ENCODE peak calls at places on chromosomes 4 and X, in nine cellular contexts. One of them, this sample, is unnamed.

GRCh38 chr4:40281099-40281498 is 54.0 kb upstream of the CHRNA9 start:
- DNase-seq in cardiac fibroblast: no peak
- DNase-seq in uterus: no peak
- DNase-seq in AG10803: no peak
- DNase-seq in BE2C: no peak
- DNase-seq in naive thymus-derived CD4-positive, alpha-beta T cell: no peak
- DNase-seq in astrocyte: no peak
- DNase-seq in CD4-positive, CD25-positive, alpha-beta regulatory T cell: no peak
- DNase-seq in Peyer's patch: no peak
- DNase-seq in this sample: no peak

GRCh38 chr4:153126137-153126536 is 78.1 kb upstream of the TRIM2 start:
- DNase-seq in cardiac fibroblast: no peak
- DNase-seq in uterus: no peak
- DNase-seq in AG10803: no peak
- DNase-seq in BE2C: no peak
- DNase-seq in naive thymus-derived CD4-positive, alpha-beta T cell: no peak
- DNase-seq in astrocyte: no peak
- DNase-seq in CD4-positive, CD25-positive, alpha-beta regulatory T cell: no peak
- DNase-seq in Peyer's patch: no peak
- DNase-seq in this sample: no peak

GRCh38 chrX:107628662-107629532 is 587 bp downstream of the PRPS1 start:
- DNase-seq in cardiac fibroblast: peak; percentile 33
- DNase-seq in uterus: peak; percentile 28
- DNase-seq in AG10803: no peak
- DNase-seq in BE2C: peak; percentile 30
- DNase-seq in naive thymus-derived CD4-positive, alpha-beta T cell: peak; percentile 68
- DNase-seq in astrocyte: peak; percentile 12
- DNase-seq in CD4-positive, CD25-positive, alpha-beta regulatory T cell: peak; percentile 78
- DNase-seq in Peyer's patch: peak; percentile 47
- DNase-seq in this sample: no peak

GRCh38 chrX:11135483-11136185 is 24.5 kb downstream of the HCCS start:
- DNase-seq in cardiac fibroblast: no peak
- DNase-seq in uterus: no peak
- DNase-seq in AG10803: no peak
- DNase-seq in BE2C: no peak
- DNase-seq in naive thymus-derived CD4-positive, alpha-beta T cell: no peak
- DNase-seq in astrocyte: no peak
- DNase-seq in CD4-positive, CD25-positive, alpha-beta regulatory T cell: no peak
- DNase-seq in Peyer's patch: no peak
- DNase-seq in this sample: no peak

GRCh38 chr4:146495277-146495676 is 26.5 kb downstream of the SLC10A7 start:
- DNase-seq in cardiac fibroblast: peak; percentile 54
- DNase-seq in uterus: no peak
- DNase-seq in AG10803: peak; percentile 8
- DNase-seq in BE2C: no peak
- DNase-seq in naive thymus-derived CD4-positive, alpha-beta T cell: no peak
- DNase-seq in astrocyte: peak; percentile 44
- DNase-seq in CD4-positive, CD25-positive, alpha-beta regulatory T cell: no peak
- DNase-seq in Peyer's patch: no peak
- DNase-seq in this sample: no peak

GRCh38 chr4:146134761-146135160 is 40.8 kb upstream of the LSM6 start:
- DNase-seq in cardiac fibroblast: peak; percentile 41
- DNase-seq in uterus: no peak
- DNase-seq in AG10803: no peak
- DNase-seq in BE2C: no peak
- DNase-seq in naive thymus-derived CD4-positive, alpha-beta T cell: no peak
- DNase-seq in astrocyte: peak; percentile 28
- DNase-seq in CD4-positive, CD25-positive, alpha-beta regulatory T cell: no peak
- DNase-seq in Peyer's patch: no peak
- DNase-seq in this sample: no peak

GRCh38 chr4:133812954-133813353 is 388.6 kb downstream of the PABPC4L start:
- DNase-seq in cardiac fibroblast: no peak
- DNase-seq in uterus: no peak
- DNase-seq in AG10803: no peak
- DNase-seq in BE2C: no peak
- DNase-seq in naive thymus-derived CD4-positive, alpha-beta T cell: no peak
- DNase-seq in astrocyte: no peak
- DNase-seq in CD4-positive, CD25-positive, alpha-beta regulatory T cell: no peak
- DNase-seq in Peyer's patch: no peak
- DNase-seq in this sample: no peak

GRCh38 chr4:87011340-87012034 is 76.7 kb downstream of the AFF1 start:
- DNase-seq in cardiac fibroblast: peak; percentile 96
- DNase-seq in uterus: peak; percentile 57
- DNase-seq in AG10803: peak; percentile 79
- DNase-seq in BE2C: no peak
- DNase-seq in naive thymus-derived CD4-positive, alpha-beta T cell: no peak
- DNase-seq in astrocyte: peak; percentile 90
- DNase-seq in CD4-positive, CD25-positive, alpha-beta regulatory T cell: no peak
- DNase-seq in Peyer's patch: no peak
- DNase-seq in this sample: no peak

GRCh38 chrX:130173190-130173895 is 1.6 kb downstream of the RAB33A start:
- DNase-seq in cardiac fibroblast: peak; percentile 84
- DNase-seq in uterus: peak; percentile 56
- DNase-seq in AG10803: peak; percentile 87
- DNase-seq in BE2C: no peak
- DNase-seq in naive thymus-derived CD4-positive, alpha-beta T cell: no peak
- DNase-seq in astrocyte: peak; percentile 75
- DNase-seq in CD4-positive, CD25-positive, alpha-beta regulatory T cell: peak; percentile 57
- DNase-seq in Peyer's patch: no peak
- DNase-seq in this sample: no peak

GRCh38 chr4:57023104-57023503 is 44.4 kb downstream of the POLR2B start:
- DNase-seq in cardiac fibroblast: peak; percentile 93
- DNase-seq in uterus: no peak
- DNase-seq in AG10803: peak; percentile 83
- DNase-seq in BE2C: no peak
- DNase-seq in naive thymus-derived CD4-positive, alpha-beta T cell: no peak
- DNase-seq in astrocyte: peak; percentile 90
- DNase-seq in CD4-positive, CD25-positive, alpha-beta regulatory T cell: no peak
- DNase-seq in Peyer's patch: no peak
- DNase-seq in this sample: no peak

GRCh38 chr4:118954246-118954645 is 65.6 kb downstream of the SYNPO2 start:
- DNase-seq in cardiac fibroblast: peak; percentile 56
- DNase-seq in uterus: no peak
- DNase-seq in AG10803: peak; percentile 44
- DNase-seq in BE2C: no peak
- DNase-seq in naive thymus-derived CD4-positive, alpha-beta T cell: no peak
- DNase-seq in astrocyte: peak; percentile 34
- DNase-seq in CD4-positive, CD25-positive, alpha-beta regulatory T cell: no peak
- DNase-seq in Peyer's patch: no peak
- DNase-seq in this sample: no peak

GRCh38 chr4:142563682-142564291 is 282.3 kb downstream of the INPP4B start:
- DNase-seq in cardiac fibroblast: peak; percentile 26
- DNase-seq in uterus: no peak
- DNase-seq in AG10803: no peak
- DNase-seq in BE2C: no peak
- DNase-seq in naive thymus-derived CD4-positive, alpha-beta T cell: no peak
- DNase-seq in astrocyte: peak; percentile 55
- DNase-seq in CD4-positive, CD25-positive, alpha-beta regulatory T cell: no peak
- DNase-seq in Peyer's patch: no peak
- DNase-seq in this sample: no peak

GRCh38 chr4:609400-610050 is 15.8 kb upstream of the PDE6B start:
- DNase-seq in cardiac fibroblast: no peak
- DNase-seq in uterus: no peak
- DNase-seq in AG10803: no peak
- DNase-seq in BE2C: no peak
- DNase-seq in naive thymus-derived CD4-positive, alpha-beta T cell: no peak
- DNase-seq in astrocyte: no peak
- DNase-seq in CD4-positive, CD25-positive, alpha-beta regulatory T cell: no peak
- DNase-seq in Peyer's patch: no peak
- DNase-seq in this sample: no peak

DNA sequence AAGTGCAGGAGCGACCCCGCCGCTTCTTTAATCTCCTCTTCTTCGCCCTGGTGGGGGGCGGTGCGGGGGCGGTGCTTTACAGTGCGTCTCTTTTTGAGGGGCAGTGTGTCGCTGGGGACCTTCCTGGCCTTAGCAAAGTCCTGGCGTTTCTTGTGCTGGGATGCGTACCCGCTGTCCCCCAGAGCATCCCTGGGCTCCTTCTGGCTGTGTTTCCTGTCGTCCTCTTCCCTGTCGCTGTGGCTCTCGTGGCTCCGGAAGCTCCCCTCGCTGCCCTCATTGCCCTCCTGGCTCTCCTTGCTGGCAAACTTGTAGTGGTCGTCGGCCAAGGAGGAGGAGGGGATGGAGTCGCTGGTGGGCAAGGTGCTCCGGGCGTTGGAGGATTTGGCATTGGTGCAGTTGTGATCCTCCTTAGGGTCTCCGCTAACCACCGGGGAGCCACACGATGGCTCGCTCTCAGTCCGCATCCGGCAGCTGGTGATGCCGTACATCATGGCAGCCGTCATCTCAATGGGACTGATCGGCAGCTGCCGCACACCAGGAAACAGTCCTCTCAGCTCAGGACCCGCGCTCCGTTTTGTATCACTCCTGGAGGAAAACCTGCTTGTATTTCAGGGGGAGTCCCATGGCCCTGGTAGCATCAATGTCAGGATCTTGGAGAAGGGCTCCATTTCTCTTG is 30.4 kb upstream of the TMSB15A start:
- DNase-seq in cardiac fibroblast: no peak
- DNase-seq in uterus: no peak
- DNase-seq in AG10803: no peak
- DNase-seq in BE2C: peak; percentile 40
- DNase-seq in naive thymus-derived CD4-positive, alpha-beta T cell: no peak
- DNase-seq in astrocyte: no peak
- DNase-seq in CD4-positive, CD25-positive, alpha-beta regulatory T cell: peak; percentile 16
- DNase-seq in Peyer's patch: no peak
- DNase-seq in this sample: no peak
- H3K4me3 ChIP-seq in cardiac fibroblast: peak overlapping the region; percentile 15
- H3K4me3 ChIP-seq in uterus: no peak overlapping the region
- H3K4me3 ChIP-seq in AG10803: peak overlapping the region; percentile 44
- H3K4me3 ChIP-seq in BE2C: peak overlapping the region; percentile 58
- H3K4me3 ChIP-seq in naive thymus-derived CD4-positive, alpha-beta T cell: peak overlapping the region; percentile 27
- H3K4me3 ChIP-seq in astrocyte: peak overlapping the region; percentile 33
- H3K4me3 ChIP-seq in CD4-positive, CD25-positive, alpha-beta regulatory T cell: peak overlapping the region; percentile 31
- H3K4me3 ChIP-seq in Peyer's patch: no peak overlapping the region
- H3K4me3 ChIP-seq in this sample: no peak overlapping the region

DNA sequence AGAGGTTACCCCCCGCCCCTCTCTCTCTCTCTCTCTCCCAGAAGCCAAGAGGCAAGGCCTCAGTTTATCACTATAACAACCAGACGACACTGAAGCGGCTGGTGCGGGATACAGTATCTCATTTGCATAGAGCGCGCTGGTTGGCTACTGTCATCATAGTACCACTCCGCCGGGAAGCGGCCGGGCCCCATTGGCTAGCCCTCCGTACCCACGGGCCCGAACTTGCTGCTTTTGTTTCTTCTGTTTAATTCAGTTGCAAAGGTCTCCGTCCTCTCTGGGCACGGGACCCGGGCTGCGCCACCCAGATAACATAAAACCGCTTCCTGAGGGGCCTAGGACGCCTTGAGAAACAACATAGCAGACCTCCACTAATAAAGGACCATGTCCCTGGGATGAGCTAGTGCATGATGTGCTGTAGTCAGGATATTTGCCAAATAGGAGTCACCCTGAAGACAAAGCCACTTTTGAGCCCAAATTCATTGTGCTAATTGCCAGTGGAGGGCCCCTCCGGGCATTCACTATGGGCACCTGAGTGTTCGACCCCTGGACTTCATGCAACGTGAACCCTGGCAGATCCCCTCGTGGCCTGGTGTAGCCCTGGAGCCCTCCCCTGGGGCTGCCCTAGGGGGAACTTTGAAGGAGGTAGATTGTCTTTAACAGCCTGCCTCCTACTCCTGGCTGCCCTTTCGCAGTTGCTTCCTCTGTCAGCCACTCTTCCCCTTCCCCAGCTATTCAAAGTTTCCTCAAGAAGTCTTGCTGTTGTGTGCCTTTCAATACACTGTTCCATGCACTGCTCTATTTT is at the start of gene PCYT1B:
- DNase-seq in cardiac fibroblast: peak; percentile 41
- DNase-seq in uterus: peak; percentile 64
- DNase-seq in AG10803: peak; percentile 38
- DNase-seq in BE2C: peak; percentile 85
- DNase-seq in naive thymus-derived CD4-positive, alpha-beta T cell: peak; percentile 59
- DNase-seq in astrocyte: peak; percentile 68
- DNase-seq in CD4-positive, CD25-positive, alpha-beta regulatory T cell: peak; percentile 75
- DNase-seq in Peyer's patch: peak; percentile 51
- DNase-seq in this sample: peak; percentile 1
- H3K4me3 ChIP-seq in cardiac fibroblast: no peak within 1 kb of the TSS
- H3K4me3 ChIP-seq in uterus: peak within 1 kb of the TSS; percentile 5
- H3K4me3 ChIP-seq in AG10803: no peak within 1 kb of the TSS
- H3K4me3 ChIP-seq in BE2C: peak within 1 kb of the TSS; percentile 64
- H3K4me3 ChIP-seq in naive thymus-derived CD4-positive, alpha-beta T cell: peak within 1 kb of the TSS; percentile 43
- H3K4me3 ChIP-seq in astrocyte: peak within 1 kb of the TSS; percentile 52
- H3K4me3 ChIP-seq in CD4-positive, CD25-positive, alpha-beta regulatory T cell: no peak within 1 kb of the TSS
- H3K4me3 ChIP-seq in Peyer's patch: peak within 1 kb of the TSS; percentile 33
- H3K4me3 ChIP-seq in this sample: peak within 1 kb of the TSS; percentile 27

DNA sequence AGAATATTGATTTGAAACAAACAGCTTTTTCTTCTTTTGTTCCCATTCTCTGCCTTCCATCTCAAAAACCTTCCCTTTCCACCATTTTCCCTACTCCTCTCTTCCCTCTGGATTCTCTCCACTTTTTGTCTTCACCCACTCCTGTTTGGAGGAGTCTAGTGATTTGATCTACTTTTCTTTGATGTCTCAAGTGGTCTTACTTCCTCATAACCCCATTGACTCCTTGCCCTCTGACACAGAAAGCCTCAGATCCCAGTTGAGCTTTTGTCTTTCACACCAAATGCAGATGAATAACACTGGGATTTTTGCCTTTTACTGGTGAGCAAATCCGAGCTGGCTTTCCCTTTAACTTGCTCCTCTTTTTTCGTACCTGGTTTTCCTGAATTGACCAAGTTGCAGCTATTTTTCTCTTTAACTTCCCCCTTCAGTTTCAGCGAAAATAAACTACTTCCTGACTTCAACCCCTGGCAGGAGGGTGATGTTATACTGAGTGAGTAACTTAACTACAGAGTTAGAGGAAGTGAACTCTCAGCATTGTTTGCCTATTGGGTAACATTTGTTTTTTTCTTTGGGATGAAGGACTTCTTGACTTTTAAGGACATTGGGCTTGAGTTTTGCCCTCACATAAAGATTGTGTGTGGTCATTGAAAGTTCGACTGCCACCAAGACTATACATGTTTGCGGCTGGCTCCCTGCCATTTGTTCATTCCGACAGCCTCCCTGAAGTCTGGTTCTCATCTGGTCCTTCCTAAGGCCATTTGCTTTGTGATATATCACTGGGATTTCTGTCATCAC is 392.8 kb upstream of the NR3C2 start:
- DNase-seq in cardiac fibroblast: peak; percentile 86
- DNase-seq in uterus: no peak
- DNase-seq in AG10803: peak; percentile 70
- DNase-seq in BE2C: peak; percentile 58
- DNase-seq in naive thymus-derived CD4-positive, alpha-beta T cell: no peak
- DNase-seq in astrocyte: no peak
- DNase-seq in CD4-positive, CD25-positive, alpha-beta regulatory T cell: no peak
- DNase-seq in Peyer's patch: no peak
- DNase-seq in this sample: no peak
- H3K4me3 ChIP-seq in cardiac fibroblast: no peak overlapping the region
- H3K4me3 ChIP-seq in uterus: no peak overlapping the region
- H3K4me3 ChIP-seq in AG10803: no peak overlapping the region
- H3K4me3 ChIP-seq in BE2C: no peak overlapping the region
- H3K4me3 ChIP-seq in naive thymus-derived CD4-positive, alpha-beta T cell: no peak overlapping the region
- H3K4me3 ChIP-seq in astrocyte: no peak overlapping the region
- H3K4me3 ChIP-seq in CD4-positive, CD25-positive, alpha-beta regulatory T cell: no peak overlapping the region
- H3K4me3 ChIP-seq in Peyer's patch: no peak overlapping the region
- H3K4me3 ChIP-seq in this sample: no peak overlapping the region

DNA sequence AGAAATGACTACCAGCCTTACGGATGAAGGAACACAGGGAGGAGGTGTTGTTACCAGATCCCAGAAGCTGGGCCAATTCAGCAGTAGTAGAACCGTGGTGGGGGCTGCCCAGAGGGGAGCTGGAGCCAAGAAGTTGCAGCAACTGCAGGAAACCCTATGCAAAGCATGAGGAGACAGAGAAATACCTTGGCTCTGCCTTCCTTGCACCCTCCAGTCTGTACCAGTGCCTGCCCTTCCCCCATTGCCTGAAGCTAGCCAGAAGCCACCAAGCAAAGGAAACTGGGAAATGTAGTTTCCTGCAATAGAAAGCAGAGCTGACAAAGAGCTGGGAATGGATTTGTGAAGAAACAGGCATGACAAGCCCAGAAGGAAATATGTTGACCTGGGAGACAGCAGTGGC is 108.7 kb upstream of the FUNDC1 start:
- DNase-seq in cardiac fibroblast: no peak
- DNase-seq in uterus: no peak
- DNase-seq in AG10803: no peak
- DNase-seq in BE2C: peak; percentile 10
- DNase-seq in naive thymus-derived CD4-positive, alpha-beta T cell: no peak
- DNase-seq in astrocyte: no peak
- DNase-seq in CD4-positive, CD25-positive, alpha-beta regulatory T cell: no peak
- DNase-seq in Peyer's patch: no peak
- DNase-seq in this sample: no peak
- H3K4me3 ChIP-seq in cardiac fibroblast: no peak overlapping the region
- H3K4me3 ChIP-seq in uterus: no peak overlapping the region
- H3K4me3 ChIP-seq in AG10803: no peak overlapping the region
- H3K4me3 ChIP-seq in BE2C: no peak overlapping the region
- H3K4me3 ChIP-seq in naive thymus-derived CD4-positive, alpha-beta T cell: no peak overlapping the region
- H3K4me3 ChIP-seq in astrocyte: no peak overlapping the region
- H3K4me3 ChIP-seq in CD4-positive, CD25-positive, alpha-beta regulatory T cell: no peak overlapping the region
- H3K4me3 ChIP-seq in Peyer's patch: no peak overlapping the region
- H3K4me3 ChIP-seq in this sample: no peak overlapping the region